ENCODE peak calls at places on chromosomes 4 and X, in eight cellular contexts. S is HepG2, U is HCT116, Z is stomach, W is endothelial cell of umbilical vein, P is HL-60, R is upper lobe of left lung, X is K562. L is an unnamed sample.

GRCh38 chr4:15714616-15715015 is 11.8 kb downstream of the BST1 start:
- DNase-seq in U (no peak), P (no peak), S (no peak), X (peak), W (no peak), R (no peak), Z (no peak), L (no peak)

GRCh38 chr4:175509320-175509719 is 302.7 kb downstream of the GPM6A start:
- DNase-seq in S (peak), W (no peak), U (peak), R (no peak), Z (no peak), X (peak), P (no peak), L (no peak)

GRCh38 chrX:39969826-39970569 is 127.8 kb downstream of the BCOR start:
- DNase-seq in Z (no peak), R (no peak), U (no peak), X (no peak), W (peak), P (no peak), S (no peak), L (no peak)

GRCh38 chr4:59848457-59848856 is 1351.7 kb upstream of the ADGRL3 start:
- DNase-seq in U (no peak), X (no peak), P (no peak), Z (no peak), R (no peak), S (no peak), W (no peak), L (no peak)

GRCh38 chr4:148052448-148052847 is 320.6 kb downstream of the ARHGAP10 start:
- DNase-seq in U (no peak), S (no peak), R (no peak), P (no peak), Z (no peak), X (no peak), W (no peak), L (no peak)

GRCh38 chr4:88928852-88929251 is 128.1 kb downstream of the FAM13A start:
- DNase-seq in P (no peak), X (no peak), Z (no peak), W (no peak), U (no peak), R (no peak), S (no peak), L (no peak)

GRCh38 chrX:129545408-129545807 is 5.3 kb downstream of the OCRL start:
- DNase-seq in X (no peak), P (no peak), Z (no peak), S (no peak), U (no peak), W (no peak), R (no peak), L (no peak)

GRCh38 chrX:43809463-43809862 is 72.8 kb downstream of the MAOB start:
- DNase-seq in P (no peak), U (no peak), S (no peak), X (no peak), Z (no peak), R (no peak), W (no peak), L (no peak)

GRCh38 chr4:76016383-76016782 is 6.9 kb downstream of the CXCL10 start:
- DNase-seq in S (no peak), U (no peak), W (no peak), R (no peak), X (no peak), Z (no peak), P (no peak), L (no peak)

GRCh38 chr4:155807021-155807420 is 48.2 kb downstream of the GUCY1B1 start:
- DNase-seq in W (no peak), S (no peak), U (no peak), X (no peak), R (no peak), Z (no peak), P (no peak), L (no peak)

GRCh38 chr4:153731239-153731638 is 28.6 kb downstream of the RNF175 start:
- DNase-seq in P (no peak), S (no peak), R (no peak), X (no peak), U (no peak), W (no peak), Z (no peak), L (no peak)

GRCh38 chrX:15336023-15336413 is 695 bp upstream of the PIGA start:
- DNase-seq in Z (no peak), R (no peak), S (no peak), W (peak), U (no peak), P (no peak), X (peak), L (no peak)

GRCh38 chr4:53671757-53672156 is 80.5 kb upstream of the LNX1 start:
- DNase-seq in P (no peak), R (no peak), X (no peak), Z (peak), W (no peak), U (no peak), S (no peak), L (no peak)

GRCh38 chrX:53481816-53482485 is 47.8 kb upstream of the HSD17B10 start:
- DNase-seq in Z (peak), W (peak), X (peak), P (no peak), U (peak), S (peak), R (no peak), L (no peak)

GRCh38 chrX:41108007-41108683 is 22.9 kb downstream of the USP9X start:
- DNase-seq in W (no peak), S (no peak), U (no peak), P (no peak), R (no peak), Z (no peak), X (no peak), L (no peak)

GRCh38 chr4:122007016-122007415 is 55.2 kb upstream of the TRPC3 start:
- DNase-seq in X (no peak), Z (no peak), P (no peak), W (no peak), U (no peak), R (no peak), S (no peak), L (no peak)

GRCh38 chr4:173367285-173367684 is 3.5 kb upstream of the SAP30 start:
- DNase-seq in R (no peak), S (no peak), P (no peak), X (no peak), Z (no peak), W (peak), U (no peak), L (no peak)

GRCh38 chr4:72031868-72032619 is at the start of gene NPFFR2:
- DNase-seq in R (peak), P (no peak), X (peak), U (no peak), Z (no peak), W (peak), S (no peak), L (no peak)
- H3K4me3 ChIP-seq in R (no peak), P (no peak), X (no peak), U (no peak), Z (peak), W (peak), S (no peak), L (no peak)

DNA sequence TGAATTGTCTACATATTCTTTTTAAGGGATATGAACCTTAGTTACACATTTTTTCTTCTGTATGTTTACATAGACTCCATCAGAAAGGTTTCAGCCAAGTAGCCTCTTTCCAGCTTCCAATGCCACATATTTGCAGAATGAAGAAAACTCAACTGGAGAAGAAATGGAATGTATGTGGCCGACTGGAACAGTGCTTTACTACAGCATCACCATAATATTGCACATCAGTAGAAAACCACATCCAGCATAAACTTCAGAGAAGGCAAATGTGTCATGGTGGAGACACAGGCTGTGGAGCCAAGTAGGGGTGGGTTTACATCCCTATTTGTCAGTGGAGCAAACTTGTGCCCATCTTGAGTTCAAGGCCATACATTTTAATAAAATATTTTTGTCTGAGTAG is 204.8 kb upstream of the LDB2 start:
- DNase-seq in P (no peak), R (no peak), S (no peak), Z (no peak), W (no peak), U (no peak), X (no peak), L (no peak)
- H3K27ac ChIP-seq in P (no peak), R (no peak), S (no peak), Z (no peak), W (no peak), U (no peak), X (no peak), L (no peak)

DNA sequence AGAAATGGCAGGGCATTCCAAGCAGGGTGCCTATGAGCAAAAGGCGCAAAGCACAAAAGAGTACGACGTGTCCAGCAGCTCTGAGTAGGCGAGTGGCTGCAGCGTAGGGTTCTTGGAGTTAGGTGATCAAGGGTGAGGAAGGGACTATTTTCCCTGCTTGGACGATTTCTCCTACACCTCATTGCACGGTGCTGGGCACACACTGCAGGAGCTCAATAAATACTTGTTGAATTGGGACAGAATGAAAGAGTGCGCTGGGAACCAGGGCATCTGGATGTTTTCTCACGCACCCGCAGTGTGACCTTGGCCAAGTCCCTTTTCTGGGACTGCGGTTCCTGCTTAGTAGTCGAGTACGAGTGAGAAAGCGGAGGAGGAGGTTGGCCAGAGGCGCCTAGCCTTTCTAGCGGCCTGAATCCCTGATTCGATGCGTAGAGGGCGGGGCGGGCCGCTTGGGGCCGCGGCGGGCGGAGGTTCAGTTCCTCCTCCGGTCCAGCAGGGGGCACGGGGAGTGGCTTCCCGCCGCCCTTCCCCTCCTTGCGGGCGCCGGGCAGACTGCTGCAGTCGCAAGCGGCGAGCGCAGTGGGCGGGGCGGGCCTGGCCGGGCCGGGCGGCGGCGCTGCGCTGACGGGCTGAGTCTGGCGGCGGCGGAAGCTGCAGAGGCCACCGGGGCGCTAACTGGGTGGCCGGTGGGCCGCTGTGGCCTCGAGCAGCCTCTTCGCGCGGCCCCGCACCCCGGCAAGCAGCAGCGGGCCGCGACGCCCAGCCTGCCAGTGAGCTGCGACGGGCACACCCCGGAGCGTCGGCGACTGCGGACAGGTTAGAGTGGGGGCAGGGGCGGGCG is at the start of gene FAM199X:
- DNase-seq in W (peak), P (peak), S (peak), Z (peak), X (peak), U (peak), R (peak), L (no peak)
- TF ChIP-seq POLR2AphosphoS5 in W (peak), P (peak), S (peak), Z (peak), X (peak), U (peak), R (peak), L (peak)

DNA sequence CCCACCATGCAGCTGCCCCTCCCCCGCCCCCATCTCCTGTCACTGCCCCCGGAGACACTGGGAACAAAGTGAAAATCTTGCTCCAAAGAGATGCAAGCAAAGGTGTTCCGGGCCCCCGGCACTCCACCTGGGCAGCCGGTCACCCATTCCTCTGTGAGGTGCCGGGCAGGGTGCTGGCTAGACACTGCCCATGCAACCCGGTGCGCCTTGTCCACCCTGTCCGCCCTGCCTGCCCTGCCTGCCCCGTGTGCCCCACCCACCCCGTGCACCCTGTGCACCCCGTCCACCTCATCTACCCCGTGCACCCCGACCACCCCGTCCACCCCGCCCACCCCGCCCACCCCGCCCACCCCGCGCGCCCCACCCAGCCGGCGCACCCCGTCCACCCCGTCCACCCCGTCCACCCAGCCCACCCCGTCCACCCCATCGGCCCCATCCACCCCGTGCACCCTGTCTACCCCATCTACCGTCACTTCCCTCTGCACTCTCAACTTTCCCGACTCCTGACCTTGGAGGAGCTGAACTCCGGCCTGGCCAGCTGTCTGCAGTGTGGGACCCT is 31.9 kb upstream of the FGFR3 start:
- DNase-seq in P (no peak), Z (no peak), W (no peak), X (no peak), U (no peak), S (no peak), R (no peak), L (no peak)
- H3K4me3 ChIP-seq in P (no peak), Z (no peak), W (no peak), X (no peak), U (no peak), S (no peak), R (no peak), L (no peak)

DNA sequence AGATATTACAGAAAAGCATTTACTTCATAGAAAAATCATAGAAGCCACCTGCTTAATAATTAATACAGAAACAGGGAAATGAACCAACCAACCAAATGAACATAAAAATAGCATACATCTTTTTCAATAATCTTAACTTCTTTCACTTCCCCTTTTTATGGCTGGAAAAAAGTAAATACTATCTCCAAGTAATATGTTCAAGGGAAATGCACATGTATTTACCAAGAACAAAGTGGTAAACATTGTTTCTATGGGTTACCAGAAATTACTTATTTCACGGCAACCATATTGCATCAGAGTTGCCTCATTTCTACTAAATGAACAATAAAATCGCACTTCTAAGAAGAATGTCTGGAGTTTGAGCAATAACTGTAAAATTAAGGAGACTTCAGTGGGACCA is 321.3 kb downstream of the TMA16 start:
- DNase-seq in R (no peak), X (no peak), U (no peak), Z (no peak), P (no peak), W (no peak), S (no peak), L (no peak)
- H3K27ac ChIP-seq in R (no peak), X (no peak), U (no peak), Z (no peak), P (no peak), W (no peak), S (no peak), L (no peak)

L was measured in vagina.